ENCODE peak calls at places on chromosomes 11 and 22, in ten cellular contexts. K, U, B, O, T, E, C, A, W and G are unnamed samples.

GRCh38 chr11:1640076-1640946 is 10.7 kb downstream of the KRTAP5-5 start:
- DNase-seq in T (no peak), B (peak), U (no peak), A (peak), O (peak), E (no peak), C (peak), W (no peak), K (peak), G (peak)

GRCh38 chr22:34975721-34976120 is 90.2 kb upstream of the ISX start:
- DNase-seq in C (no peak), U (no peak), W (no peak), A (no peak), T (no peak), E (no peak), O (no peak), B (no peak), K (no peak), G (no peak)

GRCh38 chr11:69910519-69911309 is 91.5 kb upstream of the FGF3 start:
- DNase-seq in O (no peak), A (no peak), U (no peak), E (no peak), C (no peak), B (no peak), T (no peak), W (no peak), K (no peak), G (no peak)

GRCh38 chr11:43833657-43834073 is 47.0 kb upstream of the ALKBH3 start:
- DNase-seq in A (no peak), T (no peak), E (no peak), O (peak), B (no peak), C (no peak), U (no peak), K (no peak), W (peak), G (no peak)

GRCh38 chr11:68750197-68750987 is 928 bp downstream of the TESMIN start:
- DNase-seq in E (no peak), W (no peak), K (peak), U (no peak), C (no peak), T (no peak), B (peak), A (no peak), O (no peak), G (peak)

GRCh38 chr22:22060200-22061084 is 77.9 kb upstream of the TOP3B start:
- DNase-seq in W (no peak), T (no peak), A (peak), B (peak), O (peak), E (peak), K (peak), U (peak), C (peak), G (peak)

GRCh38 chr11:608751-609354 is 6.9 kb downstream of the IRF7 start:
- DNase-seq in A (no peak), K (no peak), B (no peak), U (no peak), C (no peak), O (no peak), T (no peak), W (no peak), E (peak), G (no peak)

GRCh38 chr11:104090767-104091166 is 54.3 kb downstream of the DDI1 start:
- DNase-seq in B (no peak), U (no peak), E (no peak), A (no peak), O (no peak), W (no peak), C (no peak), T (no peak), K (no peak), G (peak)

GRCh38 chr22:49961601-49962011 is 1.0 kb downstream of the PIM3 start:
- DNase-seq in C (no peak), E (peak), A (no peak), T (no peak), K (no peak), U (no peak), B (no peak), O (peak), W (no peak), G (peak)

GRCh38 chr11:34302046-34302921 is 55.5 kb downstream of the ABTB2 start:
- DNase-seq in O (peak), A (no peak), B (no peak), T (no peak), K (no peak), U (peak), C (peak), W (peak), E (no peak), G (no peak)

GRCh38 chr11:113473983-113474361 is 1.2 kb downstream of the DRD2 start:
- DNase-seq in B (no peak), T (no peak), K (no peak), W (no peak), U (no peak), A (no peak), C (no peak), O (no peak), E (no peak), G (no peak)

GRCh38 chr11:83156996-83157754 is at the start of gene PCF11:
- DNase-seq in W (no peak), U (no peak), B (no peak), A (no peak), C (no peak), E (no peak), K (no peak), O (no peak), T (no peak), G (no peak)

GRCh38 chr11:76810151-76810853 is 27.1 kb downstream of the TSKU start:
- DNase-seq in W (no peak), B (no peak), O (peak), K (peak), T (no peak), A (no peak), C (no peak), U (peak), E (peak), G (no peak)

GRCh38 chr11:63682045-63682915 is 980 bp downstream of the RTN3 start:
- DNase-seq in K (peak), W (no peak), B (no peak), A (peak), E (peak), C (peak), O (peak), U (no peak), T (no peak), G (peak)

GRCh38 chr11:94880216-94880615 is 93.1 kb downstream of the CWC15 start:
- DNase-seq in U (peak), B (no peak), C (no peak), O (no peak), A (no peak), T (no peak), E (no peak), W (peak), K (no peak), G (no peak)

GRCh38 chr22:44270556-44270880 is 42.2 kb downstream of the SHISAL1 start:
- DNase-seq in C (no peak), O (no peak), T (no peak), K (no peak), U (no peak), B (no peak), E (no peak), W (no peak), A (no peak), G (no peak)

GRCh38 chr11:117478926-117479325 is 151.3 kb downstream of the CEP164 start:
- DNase-seq in W (no peak), A (no peak), C (no peak), B (no peak), E (no peak), O (no peak), K (no peak), U (no peak), T (no peak), G (no peak)

GRCh38 chr22:46287873-46288751 is 8.6 kb upstream of the GTSE1 start:
- DNase-seq in B (no peak), E (no peak), T (peak), K (no peak), W (peak), U (no peak), O (no peak), C (no peak), A (no peak), G (no peak)

GRCh38 chr22:46108564-46109473 is 41.5 kb upstream of the PPARA start:
- DNase-seq in E (peak), U (no peak), T (no peak), O (peak), C (peak), B (no peak), W (no peak), K (no peak), A (no peak), G (peak)

GRCh38 chr11:27615833-27616232 is 84.4 kb downstream of the BDNF start:
- DNase-seq in T (no peak), E (no peak), U (no peak), C (no peak), A (no peak), B (no peak), W (no peak), O (no peak), K (no peak), G (no peak)

GRCh38 chr11:13850256-13851010 is 112.1 kb upstream of the SPON1 start:
- DNase-seq in T (no peak), U (no peak), K (no peak), A (peak), E (no peak), O (peak), B (no peak), C (no peak), W (no peak), G (no peak)

GRCh38 chr11:28836285-28837081 is 728.3 kb downstream of the METTL15 start:
- DNase-seq in C (peak), A (no peak), U (no peak), O (peak), E (no peak), T (no peak), B (no peak), W (peak), K (no peak), G (no peak)

GRCh38 chr22:39622881-39623367 is 52.4 kb downstream of the CACNA1I start:
- DNase-seq in U (peak), W (no peak), E (peak), K (peak), O (peak), C (peak), A (no peak), B (peak), T (no peak), G (peak)

GRCh38 chr11:11798586-11799438 is 43.0 kb upstream of the USP47 start:
- DNase-seq in C (peak), U (peak), B (peak), W (no peak), O (peak), A (peak), T (no peak), K (peak), E (peak), G (peak)

GRCh38 chr11:113591122-113591521 is 115.0 kb downstream of the TMPRSS5 start:
- DNase-seq in O (no peak), A (no peak), K (no peak), B (no peak), W (no peak), E (no peak), T (no peak), C (peak), U (no peak), G (no peak)

GRCh38 chr11:128632151-128632791 is 44.9 kb upstream of the ETS1 start:
- DNase-seq in E (no peak), B (no peak), C (peak), K (peak), W (no peak), U (peak), O (peak), A (no peak), T (no peak), G (peak)

GRCh38 chr22:26364066-26365015 is 64.7 kb upstream of the ASPHD2 start:
- DNase-seq in T (peak), U (peak), O (peak), W (peak), A (peak), K (peak), E (peak), C (peak), B (peak), G (peak)

GRCh38 chr22:19387575-19387974 is 44.0 kb downstream of the HIRA start:
- DNase-seq in T (no peak), K (no peak), U (no peak), E (no peak), O (no peak), B (no peak), A (no peak), W (no peak), C (no peak), G (no peak)

GRCh38 chr11:14593671-14594070 is 49.9 kb upstream of the PDE3B start:
- DNase-seq in U (no peak), A (no peak), E (no peak), B (no peak), T (no peak), K (no peak), C (no peak), W (no peak), O (no peak), G (no peak)

GRCh38 chr11:104772806-104773241 is 125.4 kb downstream of the CASP12 start:
- DNase-seq in C (no peak), W (peak), T (no peak), B (no peak), K (no peak), O (peak), E (peak), U (peak), A (no peak), G (no peak)

GRCh38 chr11:119729581-119730346 is 764 bp upstream of the NECTIN1 start:
- DNase-seq in K (no peak), W (no peak), B (no peak), E (peak), C (no peak), T (no peak), O (peak), A (peak), U (peak), G (no peak)

GRCh38 chr11:90124371-90124770 is 10.1 kb upstream of the NAALAD2 start:
- DNase-seq in B (no peak), E (no peak), O (no peak), C (no peak), W (no peak), T (no peak), K (no peak), U (no peak), A (no peak), G (no peak)

GRCh38 chr11:66677599-66678375 is at the start of gene RBM4B:
- DNase-seq in T (peak), U (peak), O (peak), K (peak), C (peak), W (peak), A (peak), B (peak), E (peak), G (peak)

GRCh38 chr11:35043933-35044332 is 95.0 kb upstream of the CD44 start:
- DNase-seq in K (no peak), A (peak), E (peak), B (no peak), O (no peak), C (no peak), U (no peak), W (no peak), T (no peak), G (no peak)

GRCh38 chr11:20360650-20361049 is 2.9 kb upstream of the HTATIP2 start:
- DNase-seq in K (no peak), C (no peak), W (no peak), A (no peak), T (no peak), B (no peak), U (no peak), O (no peak), E (no peak), G (no peak)

GRCh38 chr11:46523290-46523689 is 70.5 kb downstream of the AMBRA1 start:
- DNase-seq in O (no peak), A (no peak), B (no peak), E (no peak), U (no peak), C (no peak), W (no peak), T (no peak), K (no peak), G (no peak)

GRCh38 chr11:116217006-116217405 is 555.8 kb downstream of the BUD13 start:
- DNase-seq in A (peak), C (peak), O (peak), T (no peak), E (peak), B (no peak), W (peak), K (no peak), U (peak), G (no peak)
- TF ChIP-seq CTCF in A (peak), C (peak), O (peak), T (peak), E (peak), B (no peak), W (peak), K (no peak), U (peak), G (no peak)

DNA sequence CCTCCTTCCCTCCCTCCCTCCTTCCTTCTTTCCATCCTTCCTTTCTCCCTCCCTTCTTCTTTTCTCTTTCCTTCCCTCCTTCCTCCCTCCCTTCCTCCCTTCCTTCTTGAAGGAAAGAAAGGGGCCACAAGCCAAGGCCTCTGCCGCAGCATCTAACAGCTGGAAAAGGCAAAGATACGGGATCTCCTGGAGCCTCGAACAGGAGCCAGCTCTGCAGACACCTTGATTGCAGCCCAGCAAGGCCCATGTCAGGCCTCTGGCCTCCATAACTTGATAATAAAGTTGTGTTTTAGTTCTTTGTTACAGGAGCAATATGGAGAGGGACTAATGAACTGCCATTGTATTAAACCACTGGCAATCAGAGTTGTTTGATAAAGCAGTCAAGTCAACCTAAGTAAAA is 348.9 kb upstream of the B3GAT1 start:
- DNase-seq in O (no peak), W (no peak), A (no peak), U (no peak), K (no peak), C (no peak), T (no peak), B (no peak), E (no peak), G (no peak)
- TF ChIP-seq CTCF in O (no peak), W (no peak), A (no peak), U (no peak), K (no peak), C (no peak), T (no peak), B (no peak), E (no peak), G (no peak)

GRCh38 chr11:10407055-10407454 is 48.0 kb upstream of the AMPD3 start:
- DNase-seq in A (no peak), E (no peak), K (no peak), U (peak), B (no peak), O (peak), W (peak), C (no peak), T (no peak), G (no peak)
- TF ChIP-seq CTCF in A (no peak), E (no peak), K (no peak), U (no peak), B (no peak), O (no peak), W (no peak), C (no peak), T (no peak), G (no peak)

DNA sequence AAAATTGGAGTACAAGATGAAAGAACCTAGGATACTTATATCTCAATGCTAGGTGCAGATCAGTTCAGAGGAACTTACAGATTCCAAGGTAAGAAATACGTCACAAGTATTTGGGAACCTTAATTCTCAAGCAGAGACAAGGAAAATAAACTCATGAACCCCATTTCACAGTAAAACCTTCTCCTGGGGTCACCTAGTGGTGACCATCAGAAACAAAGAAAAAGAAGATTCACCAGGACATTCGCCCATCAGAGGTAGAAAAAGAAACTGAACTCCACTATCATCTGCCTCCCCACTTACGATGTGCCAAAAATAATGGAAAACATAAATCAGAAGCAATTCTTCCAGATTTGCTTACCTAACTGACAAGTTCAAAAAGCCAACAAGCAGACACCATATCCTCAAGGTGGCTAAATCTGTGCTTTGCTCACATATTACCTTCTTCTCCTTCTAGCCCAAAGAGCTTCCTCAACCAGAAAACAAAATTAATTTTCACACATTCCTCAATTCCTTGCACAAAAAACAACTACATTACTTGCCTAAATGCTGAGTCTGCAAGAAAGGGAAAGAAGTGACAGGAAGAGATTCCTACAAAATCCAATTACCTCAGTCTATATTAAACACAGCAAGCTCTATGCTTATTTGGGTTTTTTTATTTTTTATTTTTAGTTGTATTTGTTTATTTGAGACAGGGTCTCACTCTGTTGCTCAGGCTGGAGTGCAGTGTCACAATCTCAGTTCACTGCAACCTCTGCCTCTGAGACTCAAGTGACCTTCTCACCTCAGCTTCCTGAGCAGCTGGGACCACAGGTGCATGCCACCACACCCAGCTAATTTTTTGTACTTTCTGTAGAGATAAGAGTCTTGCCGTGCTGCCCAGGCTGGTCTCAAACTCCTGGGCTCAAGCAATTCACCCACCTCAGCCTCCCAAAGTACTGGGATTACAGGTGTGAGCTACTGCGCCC is 4.7 kb downstream of the DENND5A start:
- DNase-seq in T (no peak), O (no peak), C (no peak), A (no peak), B (no peak), E (no peak), W (no peak), K (no peak), U (no peak), G (no peak)
- TF ChIP-seq CTCF in T (no peak), O (peak), C (peak), A (peak), B (no peak), E (peak), W (no peak), K (no peak), U (peak), G (no peak)

GRCh38 chr11:55719608-55720160 is 53.6 kb upstream of the OR5D13 start:
- DNase-seq in C (no peak), B (no peak), K (no peak), U (no peak), O (no peak), A (no peak), T (no peak), E (no peak), W (no peak), G (no peak)

GRCh38 chr11:55714982-55715888 is 53.2 kb downstream of the OR4C6 start:
- DNase-seq in B (no peak), O (no peak), U (no peak), A (no peak), T (no peak), W (no peak), C (no peak), K (no peak), E (no peak), G (no peak)
- TF ChIP-seq CTCF in B (no peak), O (peak), U (peak), A (no peak), T (no peak), W (peak), C (no peak), K (peak), E (no peak), G (no peak)

GRCh38 chr11:75245356-75246005 is 4.9 kb downstream of the TPBGL start:
- DNase-seq in B (no peak), C (peak), W (no peak), E (no peak), K (no peak), T (no peak), O (no peak), U (no peak), A (no peak), G (no peak)

GRCh38 chr11:75249704-75250103 is 9.1 kb downstream of the TPBGL start:
- DNase-seq in E (no peak), C (no peak), O (no peak), K (no peak), A (no peak), T (no peak), U (no peak), B (no peak), W (no peak), G (no peak)

GRCh38 chr11:75246006-75246672 is 5.6 kb downstream of the TPBGL start:
- DNase-seq in C (no peak), U (no peak), K (no peak), T (no peak), A (no peak), B (no peak), E (no peak), O (no peak), W (no peak), G (peak)

GRCh38 chr11:75246673-75247350 is 6.2 kb downstream of the TPBGL start:
- DNase-seq in E (no peak), W (no peak), U (no peak), C (no peak), B (no peak), T (no peak), O (no peak), A (no peak), K (no peak), G (no peak)

DNA sequence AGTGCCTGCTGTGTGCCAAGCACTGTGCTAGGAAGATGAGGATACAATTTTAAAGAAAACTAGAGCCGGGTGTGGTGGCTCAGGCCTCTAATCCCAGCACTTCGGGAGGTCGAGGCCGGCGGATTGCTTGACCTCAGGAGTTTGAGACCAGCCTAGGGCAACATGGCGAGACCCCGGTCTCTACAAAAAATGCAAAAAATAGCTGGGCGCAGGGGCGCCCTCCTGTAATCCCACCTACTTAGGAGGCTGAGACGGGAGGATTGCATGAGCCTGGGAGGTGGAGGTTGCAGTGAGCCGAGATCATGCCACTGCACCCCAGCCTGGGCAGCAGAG is 8.3 kb downstream of the TPBGL start:
- DNase-seq in C (no peak), U (no peak), A (no peak), K (no peak), O (no peak), E (no peak), B (no peak), T (no peak), W (no peak), G (no peak)
- TF ChIP-seq CTCF in C (no peak), U (no peak), A (no peak), K (peak), O (no peak), E (no peak), B (peak), T (no peak), W (peak), G (no peak)